ENCODE peak calls at places on chromosomes 12 and 14, in four cellular contexts. One of them, this sample, is unnamed.

GRCh38 chr12:116142936-116143882 is 134.3 kb downstream of the MED13L start:
- DNase-seq in HepG2: no peak
- DNase-seq in GM12878: no peak
- DNase-seq in K562: no peak
- DNase-seq in this sample: no peak

GRCh38 chr12:89345830-89346740 is 6.2 kb downstream of the DUSP6 start:
- DNase-seq in HepG2: no peak
- DNase-seq in GM12878: peak
- DNase-seq in K562: no peak
- DNase-seq in this sample: peak

GRCh38 chr12:105357162-105357691 is 26.7 kb downstream of the C12orf75 start:
- DNase-seq in HepG2: no peak
- DNase-seq in GM12878: peak
- DNase-seq in K562: no peak
- DNase-seq in this sample: no peak

GRCh38 chr12:109582636-109583035 is 9.0 kb downstream of the MVK start:
- DNase-seq in HepG2: peak
- DNase-seq in GM12878: no peak
- DNase-seq in K562: no peak
- DNase-seq in this sample: peak

GRCh38 chr12:110546339-110546738 is 36.8 kb downstream of the PPTC7 start:
- DNase-seq in HepG2: no peak
- DNase-seq in GM12878: no peak
- DNase-seq in K562: no peak
- DNase-seq in this sample: no peak

GRCh38 chr12:65123435-65124063 is 2.4 kb upstream of the WIF1 start:
- DNase-seq in HepG2: peak
- DNase-seq in GM12878: peak
- DNase-seq in K562: no peak
- DNase-seq in this sample: no peak

GRCh38 chr14:69612014-69612758 is 790 bp downstream of the SUSD6 start:
- DNase-seq in HepG2: no peak
- DNase-seq in GM12878: no peak
- DNase-seq in K562: no peak
- DNase-seq in this sample: peak

GRCh38 chr12:97394657-97395056 is 67.9 kb upstream of the RMST start:
- DNase-seq in HepG2: no peak
- DNase-seq in GM12878: no peak
- DNase-seq in K562: no peak
- DNase-seq in this sample: no peak

GRCh38 chr12:120814203-120814902 is 88.7 kb downstream of the ACADS start:
- DNase-seq in HepG2: no peak
- DNase-seq in GM12878: no peak
- DNase-seq in K562: no peak
- DNase-seq in this sample: no peak

GRCh38 chr12:52415870-52416750 is 10.0 kb upstream of the KRT82 start:
- DNase-seq in HepG2: no peak
- DNase-seq in GM12878: no peak
- DNase-seq in K562: no peak
- DNase-seq in this sample: no peak

GRCh38 chr12:115070313-115070712 is 386.3 kb upstream of the TBX3 start:
- DNase-seq in HepG2: no peak
- DNase-seq in GM12878: no peak
- DNase-seq in K562: no peak
- DNase-seq in this sample: no peak

GRCh38 chr14:66815687-66816086 is 307.7 kb downstream of the GPHN start:
- DNase-seq in HepG2: no peak
- DNase-seq in GM12878: no peak
- DNase-seq in K562: no peak
- DNase-seq in this sample: no peak

GRCh38 chr12:67137256-67137655 is 131.9 kb upstream of the CAND1 start:
- DNase-seq in HepG2: no peak
- DNase-seq in GM12878: no peak
- DNase-seq in K562: no peak
- DNase-seq in this sample: no peak

GRCh38 chr12:76020731-76021672 is 10.6 kb downstream of the PHLDA1 start:
- DNase-seq in HepG2: no peak
- DNase-seq in GM12878: peak
- DNase-seq in K562: no peak
- DNase-seq in this sample: no peak

GRCh38 chr12:7995266-7995963 is 37.1 kb upstream of the FOXJ2 start:
- DNase-seq in HepG2: peak
- DNase-seq in GM12878: peak
- DNase-seq in K562: peak
- DNase-seq in this sample: peak

GRCh38 chr12:107612508-107612907 is 73.1 kb upstream of the PWP1 start:
- DNase-seq in HepG2: no peak
- DNase-seq in GM12878: no peak
- DNase-seq in K562: no peak
- DNase-seq in this sample: no peak

GRCh38 chr12:90280033-90280432 is 571.4 kb upstream of the ATP2B1 start:
- DNase-seq in HepG2: no peak
- DNase-seq in GM12878: no peak
- DNase-seq in K562: no peak
- DNase-seq in this sample: no peak

GRCh38 chr14:66076166-66076565 is 410.0 kb upstream of the CCDC196 start:
- DNase-seq in HepG2: no peak
- DNase-seq in GM12878: no peak
- DNase-seq in K562: no peak
- DNase-seq in this sample: no peak

GRCh38 chr12:51911307-51911706 is 4.0 kb downstream of the ACVRL1 start:
- DNase-seq in HepG2: no peak
- DNase-seq in GM12878: no peak
- DNase-seq in K562: no peak
- DNase-seq in this sample: no peak

GRCh38 chr14:55579724-55580400 is at the start of gene KTN1:
- DNase-seq in HepG2: peak
- DNase-seq in GM12878: no peak
- DNase-seq in K562: peak
- DNase-seq in this sample: peak

GRCh38 chr12:3832738-3833137 is 40.5 kb downstream of the PARP11 start:
- DNase-seq in HepG2: peak
- DNase-seq in GM12878: no peak
- DNase-seq in K562: no peak
- DNase-seq in this sample: no peak

GRCh38 chr12:20444595-20445170 is 76.3 kb downstream of the PDE3A start:
- DNase-seq in HepG2: no peak
- DNase-seq in GM12878: no peak
- DNase-seq in K562: no peak
- DNase-seq in this sample: no peak

GRCh38 chr14:98173291-98173690 is 1098.7 kb downstream of the BCL11B start:
- DNase-seq in HepG2: no peak
- DNase-seq in GM12878: no peak
- DNase-seq in K562: no peak
- DNase-seq in this sample: no peak

GRCh38 chr12:94150483-94151225 is 2.3 kb downstream of the PLXNC1 start:
- DNase-seq in HepG2: no peak
- DNase-seq in GM12878: no peak
- DNase-seq in K562: no peak
- DNase-seq in this sample: peak

GRCh38 chr14:71361874-71362273 is 454.6 kb downstream of the PCNX1 start:
- DNase-seq in HepG2: no peak
- DNase-seq in GM12878: no peak
- DNase-seq in K562: no peak
- DNase-seq in this sample: no peak

GRCh38 chr12:132623072-132623869 is 4.7 kb downstream of the P2RX2 start:
- DNase-seq in HepG2: no peak
- DNase-seq in GM12878: no peak
- DNase-seq in K562: no peak
- DNase-seq in this sample: no peak

GRCh38 chr12:24198070-24198469 is 248.6 kb upstream of the SOX5 start:
- DNase-seq in HepG2: no peak
- DNase-seq in GM12878: no peak
- DNase-seq in K562: no peak
- DNase-seq in this sample: no peak

GRCh38 chr12:131044136-131044535 is 90.4 kb downstream of the ADGRD1 start:
- DNase-seq in HepG2: no peak
- DNase-seq in GM12878: no peak
- DNase-seq in K562: no peak
- DNase-seq in this sample: no peak

GRCh38 chr12:131042848-131043245 is 89.1 kb downstream of the ADGRD1 start:
- DNase-seq in HepG2: no peak
- DNase-seq in GM12878: no peak
- DNase-seq in K562: no peak
- DNase-seq in this sample: no peak

GRCh38 chr12:131043401-131043871 is 89.7 kb downstream of the ADGRD1 start:
- DNase-seq in HepG2: no peak
- DNase-seq in GM12878: no peak
- DNase-seq in K562: no peak
- DNase-seq in this sample: no peak

GRCh38 chr12:131045705-131046460 is 92.2 kb downstream of the ADGRD1 start:
- DNase-seq in HepG2: no peak
- DNase-seq in GM12878: no peak
- DNase-seq in K562: no peak
- DNase-seq in this sample: no peak

GRCh38 chr12:131044760-131045381 is 91.2 kb downstream of the ADGRD1 start:
- DNase-seq in HepG2: no peak
- DNase-seq in GM12878: no peak
- DNase-seq in K562: no peak
- DNase-seq in this sample: no peak
- TF ChIP-seq NR2C2 in HepG2: no peak
- TF ChIP-seq NR2C2 in GM12878: no peak
- TF ChIP-seq NR2C2 in K562: no peak
- TF ChIP-seq NR2C2 in this sample: no peak

GRCh38 chr12:77120695-77121094 is 55.3 kb upstream of the E2F7 start:
- DNase-seq in HepG2: no peak
- DNase-seq in GM12878: no peak
- DNase-seq in K562: no peak
- DNase-seq in this sample: no peak

GRCh38 chr12:77120156-77120555 is 54.8 kb upstream of the E2F7 start:
- DNase-seq in HepG2: no peak
- DNase-seq in GM12878: no peak
- DNase-seq in K562: no peak
- DNase-seq in this sample: no peak

GRCh38 chr12:77116277-77116676 is 50.9 kb upstream of the E2F7 start:
- DNase-seq in HepG2: no peak
- DNase-seq in GM12878: no peak
- DNase-seq in K562: no peak
- DNase-seq in this sample: no peak

GRCh38 chr12:77115471-77115870 is 50.1 kb upstream of the E2F7 start:
- DNase-seq in HepG2: no peak
- DNase-seq in GM12878: no peak
- DNase-seq in K562: no peak
- DNase-seq in this sample: no peak

GRCh38 chr12:77118696-77119095 is 53.3 kb upstream of the E2F7 start:
- DNase-seq in HepG2: no peak
- DNase-seq in GM12878: no peak
- DNase-seq in K562: no peak
- DNase-seq in this sample: no peak
- TF ChIP-seq NR2C2 in HepG2: no peak
- TF ChIP-seq NR2C2 in GM12878: no peak
- TF ChIP-seq NR2C2 in K562: no peak
- TF ChIP-seq NR2C2 in this sample: no peak

GRCh38 chr12:104063712-104064030 is 660 bp upstream of the HCFC2 start:
- DNase-seq in HepG2: no peak
- DNase-seq in GM12878: peak
- DNase-seq in K562: no peak
- DNase-seq in this sample: no peak
- TF ChIP-seq NR2C2 in HepG2: no peak
- TF ChIP-seq NR2C2 in GM12878: no peak
- TF ChIP-seq NR2C2 in K562: no peak
- TF ChIP-seq NR2C2 in this sample: no peak

GRCh38 chr14:101492716-101493115 is 68.6 kb upstream of the DIO3 start:
- DNase-seq in HepG2: no peak
- DNase-seq in GM12878: no peak
- DNase-seq in K562: no peak
- DNase-seq in this sample: no peak
- TF ChIP-seq NR2C2 in HepG2: no peak
- TF ChIP-seq NR2C2 in GM12878: no peak
- TF ChIP-seq NR2C2 in K562: no peak
- TF ChIP-seq NR2C2 in this sample: no peak

This sample was measured in WTC11.